ENCODE peak calls at places on chromosomes 16 and 17, in four cellular contexts. K is activated naive CD8-positive, alpha-beta T cell treated with anti-CD3 and anti-CD28 coated beads for 36 hours; P is NAMALWA; F is hepatocyte. O is an unnamed sample.

GRCh38 chr17:56949595-56949994 is 11.3 kb downstream of the COIL start:
- DNase-seq in K (no peak), F (no peak), P (no peak), O (no peak)

GRCh38 chr16:49396206-49396720 is 22.7 kb downstream of the C16orf78 start:
- DNase-seq in P (no peak), K (no peak), F (no peak), O (no peak)

GRCh38 chr16:85291302-85292148 is 179.3 kb upstream of the CIBAR2 start:
- DNase-seq in K (no peak), F (no peak), P (no peak), O (no peak)

GRCh38 chr17:32875904-32876413 is 965 bp downstream of the MYO1D start:
- DNase-seq in K (no peak), F (no peak), P (no peak), O (no peak)

GRCh38 chr17:35578195-35578928 is at the start of gene PEX12:
- DNase-seq in K (peak), P (peak), F (peak), O (peak)

GRCh38 chr16:83769397-83770008 is 38.3 kb upstream of the HSBP1 start:
- DNase-seq in F (no peak), K (no peak), P (no peak), O (no peak)

GRCh38 chr17:66952031-66952524 is 12.4 kb upstream of the CACNG4 start:
- DNase-seq in F (peak), K (no peak), P (no peak), O (peak)

GRCh38 chr17:42361781-42362186 is 26.5 kb downstream of the STAT3 start:
- DNase-seq in K (peak), P (no peak), F (no peak), O (no peak)

GRCh38 chr17:76166168-76166567 is 25.1 kb upstream of the FOXJ1 start:
- DNase-seq in P (no peak), K (no peak), F (no peak), O (no peak)

GRCh38 chr16:12548270-12548983 is 255.3 kb downstream of the CPPED1 start:
- DNase-seq in F (no peak), K (no peak), P (no peak), O (no peak)

GRCh38 chr17:8310601-8311123 is 621 bp downstream of the ARHGEF15 start:
- DNase-seq in P (no peak), K (no peak), F (no peak), O (no peak)

GRCh38 chr16:72848045-72848410 is 199.9 kb downstream of the ZFHX3 start:
- DNase-seq in P (no peak), K (no peak), F (no peak), O (no peak)

GRCh38 chr16:4317471-4318170 is 1.8 kb downstream of the GLIS2 start:
- DNase-seq in F (peak), P (no peak), K (no peak), O (no peak)

GRCh38 chr17:81494984-81495383 is 17.6 kb downstream of the ACTG1 start:
- DNase-seq in K (no peak), P (peak), F (no peak), O (no peak)

GRCh38 chr17:5837055-5837491 is 233.1 kb upstream of the WSCD1 start:
- DNase-seq in K (no peak), P (no peak), F (no peak), O (peak)

GRCh38 chr17:76385892-76386786 is 1.7 kb downstream of the SPHK1 start:
- DNase-seq in F (peak), K (peak), P (peak), O (peak)

GRCh38 chr17:12727881-12728280 is 61.4 kb upstream of the ARHGAP44 start:
- DNase-seq in K (no peak), P (no peak), F (no peak), O (no peak)

GRCh38 chr17:75751676-75752404 is 13.2 kb downstream of the GALK1 start:
- DNase-seq in F (no peak), K (no peak), P (no peak), O (no peak)

GRCh38 chr16:66389256-66390175 is 23.0 kb downstream of the CDH5 start:
- DNase-seq in K (no peak), F (no peak), P (no peak), O (no peak)

GRCh38 chr16:71540-72341 is 690 bp downstream of the RHBDF1 start:
- DNase-seq in K (no peak), P (no peak), F (peak), O (peak)

GRCh38 chr17:4960279-4960922 is 7.2 kb downstream of the SPAG7 start:
- DNase-seq in P (no peak), F (no peak), K (no peak), O (no peak)

GRCh38 chr17:4899341-4900230 is at the start of gene C17orf107:
- DNase-seq in P (no peak), K (peak), F (peak), O (peak)

GRCh38 chr17:13537871-13538643 is 63.7 kb downstream of the HS3ST3A1 start:
- DNase-seq in P (no peak), F (no peak), K (no peak), O (no peak)

GRCh38 chr17:80418589-80418988 is 3.6 kb downstream of the ENDOV start:
- DNase-seq in P (no peak), K (no peak), F (no peak), O (no peak)

GRCh38 chr17:65677932-65678331 is 116.5 kb upstream of the AXIN2 start:
- DNase-seq in P (no peak), F (no peak), K (no peak), O (peak)

GRCh38 chr17:55089955-55090573 is 121.5 kb downstream of the STXBP4 start:
- DNase-seq in F (no peak), P (no peak), K (peak), O (no peak)

O was measured in RWPE1.